ENCODE peak calls at places on chromosome 12, in eight cellular contexts. B is EH, T is SHP77, O is AG08395, X is C1 segment of cervical spinal cord, C is colonic mucosa, F is sciatic nerve, W is tibial artery. D is an unnamed sample.

GRCh38 chr12:103799504-103800251 is 41.4 kb downstream of the NT5DC3 start:
- DNase-seq in B (peak; percentile 30), T (peak; percentile 67), O (no peak), X (no peak), C (peak; percentile 44), F (no peak), W (no peak), D (peak; percentile 72)

GRCh38 chr12:19382111-19382526 is 57.2 kb upstream of the AEBP2 start:
- DNase-seq in B (peak; percentile 82), T (no peak), O (peak; percentile 43), X (no peak), C (no peak), F (no peak), W (no peak), D (no peak)

GRCh38 chr12:51823875-51824565 is 24.5 kb downstream of the FIGNL2 start:
- DNase-seq in B (peak; percentile 76), T (peak; percentile 84), O (peak; percentile 64), X (no peak), C (peak; percentile 57), F (no peak), W (no peak), D (peak; percentile 91)

GRCh38 chr12:53378705-53379388 is 1.1 kb upstream of the SP1 start:
- DNase-seq in B (no peak), T (peak; percentile 22), O (no peak), X (no peak), C (no peak), F (no peak), W (no peak), D (no peak)

GRCh38 chr12:93376436-93377251 is 1.1 kb upstream of the NUDT4 start:
- DNase-seq in B (peak; percentile 24), T (no peak), O (no peak), X (peak; percentile 19), C (peak; percentile 67), F (peak; percentile 73), W (no peak), D (peak; percentile 80)

GRCh38 chr12:4439736-4440135 is 5.9 kb downstream of the FGF6 start:
- DNase-seq in B (no peak), T (no peak), O (no peak), X (no peak), C (peak; percentile 2), F (no peak), W (no peak), D (no peak)

GRCh38 chr12:65196762-65197567 is 27.6 kb downstream of the LEMD3 start:
- DNase-seq in B (no peak), T (no peak), O (no peak), X (no peak), C (no peak), F (no peak), W (no peak), D (no peak)

GRCh38 chr12:113700943-113701342 is 229.3 kb upstream of the LHX5 start:
- DNase-seq in B (peak; percentile 76), T (peak; percentile 25), O (peak; percentile 72), X (no peak), C (no peak), F (no peak), W (no peak), D (no peak)

GRCh38 chr12:52831251-52831650 is 2.9 kb downstream of the KRT79 start:
- DNase-seq in B (no peak), T (no peak), O (no peak), X (no peak), C (no peak), F (no peak), W (no peak), D (no peak)

GRCh38 chr12:116937640-116938039 is 26.9 kb downstream of the FBXW8 start:
- DNase-seq in B (no peak), T (no peak), O (no peak), X (no peak), C (no peak), F (no peak), W (no peak), D (no peak)

GRCh38 chr12:116933101-116933500 is 22.4 kb downstream of the FBXW8 start:
- DNase-seq in B (no peak), T (no peak), O (no peak), X (no peak), C (no peak), F (no peak), W (no peak), D (no peak)

GRCh38 chr12:75814856-75815754 is 216.5 kb downstream of the PHLDA1 start:
- DNase-seq in B (peak; percentile 94), T (no peak), O (peak; percentile 91), X (no peak), C (no peak), F (no peak), W (no peak), D (no peak)

GRCh38 chr12:68259318-68259940 is 6.0 kb upstream of the IL22 start:
- DNase-seq in B (peak; percentile 69), T (no peak), O (peak; percentile 41), X (no peak), C (no peak), F (no peak), W (no peak), D (no peak)

GRCh38 chr12:93151079-93151759 is 222.1 kb upstream of the EEA1 start:
- DNase-seq in B (no peak), T (no peak), O (no peak), X (no peak), C (peak; percentile 32), F (no peak), W (no peak), D (no peak)

GRCh38 chr12:1473418-1473817 is 121.0 kb downstream of the FBXL14 start:
- DNase-seq in B (peak; percentile 67), T (no peak), O (no peak), X (no peak), C (no peak), F (no peak), W (no peak), D (no peak)

GRCh38 chr12:77442633-77443032 is 377.3 kb upstream of the E2F7 start:
- DNase-seq in B (no peak), T (no peak), O (peak; percentile 31), X (no peak), C (no peak), F (no peak), W (no peak), D (no peak)

GRCh38 chr12:111277570-111277969 is 91.3 kb downstream of the PHETA1 start:
- DNase-seq in B (no peak), T (no peak), O (no peak), X (no peak), C (no peak), F (no peak), W (no peak), D (no peak)

GRCh38 chr12:52119398-52120254 is 40.1 kb downstream of the SMIM41 start:
- DNase-seq in B (peak; percentile 17), T (peak; percentile 79), O (peak; percentile 27), X (no peak), C (peak; percentile 63), F (no peak), W (no peak), D (peak; percentile 91)

GRCh38 chr12:118055144-118055557 is 5.8 kb downstream of the WSB2 start:
- DNase-seq in B (peak; percentile 45), T (peak; percentile 77), O (no peak), X (peak; percentile 17), C (peak; percentile 45), F (no peak), W (peak; percentile 30), D (peak; percentile 76)

GRCh38 chr12:26198742-26199141 is 3.4 kb downstream of the SSPN start:
- DNase-seq in B (peak; percentile 76), T (no peak), O (peak; percentile 51), X (no peak), C (no peak), F (no peak), W (peak; percentile 42), D (no peak)

GRCh38 chr12:108678070-108678730 is 44.5 kb upstream of the SELPLG start:
- DNase-seq in B (no peak), T (no peak), O (no peak), X (no peak), C (no peak), F (no peak), W (no peak), D (no peak)

GRCh38 chr12:13328535-13328934 is 132.0 kb downstream of the EMP1 start:
- DNase-seq in B (no peak), T (no peak), O (no peak), X (no peak), C (no peak), F (no peak), W (no peak), D (no peak)

GRCh38 chr12:88432536-88433462 is 147.5 kb downstream of the KITLG start:
- DNase-seq in B (peak; percentile 85), T (no peak), O (no peak), X (no peak), C (no peak), F (no peak), W (no peak), D (no peak)

GRCh38 chr12:115468087-115468510 is 784.1 kb upstream of the TBX3 start:
- DNase-seq in B (peak; percentile 58), T (peak; percentile 66), O (no peak), X (no peak), C (peak; percentile 66), F (no peak), W (no peak), D (peak; percentile 63)

GRCh38 chr12:2344476-2344875 is 291.7 kb downstream of the CACNA1C start:
- DNase-seq in B (no peak), T (no peak), O (no peak), X (no peak), C (no peak), F (no peak), W (no peak), D (no peak)

GRCh38 chr12:96513166-96513565 is 23.8 kb downstream of the CFAP54 start:
- DNase-seq in B (no peak), T (no peak), O (no peak), X (no peak), C (no peak), F (no peak), W (no peak), D (no peak)

GRCh38 chr12:7934560-7935463 is 1.2 kb downstream of the SLC2A3 start:
- DNase-seq in B (peak; percentile 27), T (no peak), O (no peak), X (no peak), C (no peak), F (no peak), W (no peak), D (no peak)

GRCh38 chr12:54658306-54659264 is 10.4 kb upstream of the DCD start:
- DNase-seq in B (peak; percentile 37), T (peak; percentile 12), O (peak; percentile 55), X (no peak), C (peak; percentile 28), F (no peak), W (no peak), D (peak; percentile 71)

D was measured in T47D.